ENCODE peak calls at places on chromosomes 4 and X, in nine cellular contexts. Z is SK-N-SH, G is left ventricle myocardium inferior, B is HL-60, A is K562, U is tibial nerve, V is H1, J is A549, H is MM.1S. Y is an unnamed sample.

GRCh38 chr4:8292388-8293107 is 23.0 kb downstream of the HTRA3 start:
- DNase-seq in Z (no peak), V (no peak), J (no peak), B (no peak), G (peak; percentile 10), U (no peak), H (no peak), A (no peak), Y (no peak)

GRCh38 chr4:53050361-53050774 is 188.3 kb downstream of the RASL11B start:
- DNase-seq in J (no peak), A (no peak), G (no peak), U (no peak), Z (peak; percentile 50), V (no peak), B (no peak), H (no peak), Y (no peak)

GRCh38 chrX:145729635-145730034 is 88.0 kb upstream of the SLITRK2 start:
- DNase-seq in H (no peak), A (no peak), Z (no peak), J (no peak), U (no peak), G (no peak), V (no peak), B (no peak), Y (no peak)

GRCh38 chr4:164926301-164926700 is 49.3 kb downstream of the APELA start:
- DNase-seq in B (no peak), H (no peak), G (no peak), U (no peak), J (no peak), Z (no peak), A (no peak), V (no peak), Y (no peak)

GRCh38 chr4:133102612-133103409 is 46.3 kb upstream of the PCDH10 start:
- DNase-seq in A (no peak), Z (no peak), G (no peak), B (no peak), H (no peak), J (no peak), V (no peak), U (no peak), Y (no peak)

GRCh38 chrX:11663875-11664210 is 1.9 kb downstream of the ARHGAP6 start:
- DNase-seq in V (no peak), U (no peak), B (no peak), G (no peak), H (no peak), Z (no peak), J (peak; percentile 2), A (no peak), Y (no peak)

GRCh38 chr4:5517372-5517771 is 191.0 kb downstream of the EVC2 start:
- DNase-seq in A (no peak), G (no peak), V (no peak), B (no peak), J (no peak), Z (no peak), H (no peak), U (no peak), Y (no peak)

GRCh38 chr4:145868637-145869409 is 69.8 kb downstream of the ZNF827 start:
- DNase-seq in B (no peak), V (no peak), A (no peak), H (peak; percentile 73), Z (no peak), G (no peak), J (no peak), U (no peak), Y (peak; percentile 59)

GRCh38 chrX:12379666-12380065 is 241.4 kb downstream of the FRMPD4 start:
- DNase-seq in G (no peak), J (no peak), H (no peak), B (no peak), A (no peak), U (no peak), V (no peak), Z (no peak), Y (no peak)

GRCh38 chrX:57286507-57287251 is at the start of gene FAAH2:
- DNase-seq in J (peak; percentile 30), H (peak; percentile 96), G (no peak), Z (no peak), U (no peak), A (peak; percentile 8), B (peak; percentile 9), V (peak; percentile 55), Y (peak; percentile 68)

DNA sequence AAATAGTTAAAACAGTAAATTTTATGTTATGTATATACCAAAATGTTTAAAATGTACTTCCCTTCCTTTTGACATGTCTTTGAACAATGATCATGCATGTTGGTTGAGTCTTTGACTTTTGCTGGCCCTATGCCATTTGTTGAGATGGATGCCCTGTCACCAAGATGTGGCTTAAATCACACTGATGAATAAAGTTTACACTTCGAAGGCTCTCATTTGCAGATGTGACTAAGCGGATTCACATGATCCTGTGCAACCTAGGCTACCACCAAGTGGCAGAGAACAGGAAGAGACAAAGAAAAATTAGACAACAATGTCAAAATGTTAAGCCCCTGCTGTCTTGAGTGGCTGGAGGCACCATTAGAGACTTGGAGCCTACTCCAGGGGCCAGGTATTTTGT is 139.9 kb downstream of the RAB28 start:
- DNase-seq in B (no peak), A (no peak), U (no peak), G (no peak), H (no peak), V (no peak), Z (no peak), J (peak; percentile 1), Y (no peak)
- TF ChIP-seq CTCF in B (no peak), A (no peak), U (no peak), G (no peak), H (no peak), V (no peak), Z (no peak), J (no peak), Y (no peak)

GRCh38 chrX:153783378-153784013 is 2.7 kb downstream of the SRPK3 start:
- DNase-seq in B (no peak), A (no peak), V (no peak), U (no peak), G (no peak), H (no peak), J (no peak), Z (peak; percentile 73), Y (no peak)
- H3K4me3 ChIP-seq in B (no peak overlapping the region), A (no peak overlapping the region), V (no peak overlapping the region), U (no peak overlapping the region), G (no peak overlapping the region), H (no peak overlapping the region), J (no peak overlapping the region), Z (no peak overlapping the region), Y (no peak overlapping the region)

GRCh38 chr4:51906167-51906647 is 63.3 kb downstream of the DCUN1D4 start:
- DNase-seq in J (no peak), U (no peak), A (no peak), B (peak; percentile 67), Z (no peak), V (no peak), H (no peak), G (no peak), Y (no peak)

GRCh38 chr4:51907001-51907669 is 64.2 kb downstream of the DCUN1D4 start:
- DNase-seq in U (no peak), V (no peak), B (no peak), J (no peak), Z (no peak), G (no peak), H (no peak), A (no peak), Y (no peak)

DNA sequence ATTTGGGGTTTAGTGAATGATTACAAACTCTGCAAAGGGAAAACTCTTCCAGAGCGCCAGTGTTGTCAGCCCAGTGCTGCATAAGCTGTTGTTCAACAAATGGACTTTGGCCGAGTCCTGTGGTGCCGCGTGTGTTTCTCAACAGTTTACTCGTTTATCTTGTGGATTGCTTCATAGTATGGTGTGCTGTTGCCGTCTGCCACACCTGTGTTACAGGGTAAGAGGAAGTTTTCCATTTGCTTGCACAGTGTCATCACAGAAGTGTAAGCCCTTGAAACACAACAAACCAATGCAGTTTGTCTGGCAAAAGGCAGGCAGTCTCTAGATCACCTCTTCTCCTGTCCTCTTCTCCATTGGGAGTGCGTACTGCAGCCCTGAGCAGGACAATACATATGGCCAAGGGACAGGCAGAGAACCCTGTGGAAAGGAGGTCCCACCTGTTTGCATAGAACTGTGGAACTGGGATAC is 66.3 kb downstream of the DCUN1D4 start:
- DNase-seq in H (no peak), V (no peak), Z (no peak), A (no peak), U (no peak), J (peak; percentile 57), G (no peak), B (peak; percentile 27), Y (no peak)
- TF ChIP-seq CTCF in H (no peak), V (no peak), Z (no peak), A (no peak), U (no peak), J (no peak), G (no peak), B (no peak), Y (no peak)

DNA sequence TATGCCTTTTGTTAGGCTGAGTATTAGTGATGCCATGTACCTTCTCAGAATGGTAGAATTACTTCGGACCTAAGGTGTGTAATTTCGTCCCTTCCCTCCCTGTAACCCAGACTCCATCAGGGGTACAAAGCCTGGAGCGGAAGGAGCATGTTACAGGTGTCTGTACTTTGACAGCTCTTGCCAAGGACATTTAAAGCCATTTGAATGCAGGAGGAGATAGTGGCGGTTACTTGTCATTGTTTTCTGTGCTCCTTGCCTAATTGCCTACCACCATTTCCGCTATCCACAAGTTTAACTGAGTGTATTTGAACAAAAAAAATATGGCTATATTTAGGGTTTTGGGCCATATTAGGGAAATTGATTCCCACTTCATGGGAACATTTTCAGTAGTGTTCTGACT is 1.8 kb downstream of the FNIP2 start:
- DNase-seq in A (no peak), G (no peak), U (no peak), Z (no peak), J (no peak), B (no peak), H (no peak), V (no peak), Y (no peak)
- H3K4me3 ChIP-seq in A (no peak overlapping the region), G (peak overlapping the region; percentile 95), U (peak overlapping the region; percentile 88), Z (no peak overlapping the region), J (no peak overlapping the region), B (no peak overlapping the region), H (no peak overlapping the region), V (no peak overlapping the region), Y (peak overlapping the region; percentile 93)

GRCh38 chrX:85851418-85851817 is 195.9 kb downstream of the CHM start:
- DNase-seq in B (peak; percentile 25), J (peak; percentile 34), H (peak; percentile 27), U (no peak), A (peak; percentile 4), Z (peak; percentile 3), V (peak; percentile 46), G (no peak), Y (no peak)
- TF ChIP-seq CTCF in B (no peak), J (peak; percentile 37), H (peak; percentile 32), U (no peak), A (no peak), Z (peak; percentile 64), V (peak; percentile 40), G (peak; percentile 50), Y (peak; percentile 59)

DNA sequence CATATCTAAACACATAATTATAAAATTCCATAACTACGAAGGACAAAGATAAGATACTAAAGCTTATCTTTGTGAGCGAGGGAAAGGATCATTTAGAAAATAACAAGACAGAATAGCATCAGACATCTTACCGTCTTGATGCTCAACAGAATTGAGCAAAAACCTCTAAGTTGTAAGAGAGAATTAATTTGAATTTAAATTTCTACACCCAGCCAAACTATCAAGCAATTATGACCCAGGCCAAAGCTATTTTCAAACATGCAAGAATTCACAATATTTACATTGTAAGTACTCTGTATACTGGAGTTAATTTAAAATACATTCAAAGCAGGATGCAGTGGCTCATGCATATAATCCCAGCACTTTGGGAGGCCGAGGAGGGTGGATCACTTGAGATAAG is 16.5 kb downstream of the CLOCK start:
- DNase-seq in Z (no peak), A (no peak), U (no peak), B (no peak), J (no peak), H (no peak), G (no peak), V (no peak), Y (no peak)
- H3K4me3 ChIP-seq in Z (no peak overlapping the region), A (no peak overlapping the region), U (no peak overlapping the region), B (no peak overlapping the region), J (no peak overlapping the region), H (no peak overlapping the region), G (no peak overlapping the region), V (no peak overlapping the region), Y (no peak overlapping the region)